ENCODE peak calls at places on chromosomes 5 and 9, in nine cellular contexts. G is cardiac muscle cell, B is GM06990, D is body of pancreas, U is astrocyte of the spinal cord, L is tibial nerve, Q is A549, N is heart left ventricle, R is MM.1S. I is an unnamed sample.

GRCh38 chr5:142726188-142726731 is 40.4 kb upstream of the FGF1 start:
- DNase-seq in B (no peak), G (no peak), Q (no peak), N (no peak), L (no peak), U (peak; percentile 85), D (no peak), R (no peak), I (no peak)

GRCh38 chr5:96714951-96715451 is 52.8 kb downstream of the CAST start:
- DNase-seq in Q (peak; percentile 38), N (no peak), D (peak; percentile 81), B (no peak), G (peak; percentile 34), R (no peak), L (peak; percentile 63), U (peak; percentile 89), I (no peak)

GRCh38 chr5:147344861-147345260 is 110.0 kb downstream of the STK32A start:
- DNase-seq in G (no peak), N (no peak), R (no peak), Q (no peak), U (no peak), B (no peak), L (no peak), D (no peak), I (no peak)

GRCh38 chr9:93202919-93203712 is 19.2 kb downstream of the WNK2 start:
- DNase-seq in N (peak; percentile 54), D (no peak), R (no peak), B (no peak), L (no peak), U (no peak), Q (no peak), G (no peak), I (no peak)

GRCh38 chr5:135890867-135891266 is 4.8 kb downstream of the IL9 start:
- DNase-seq in R (peak; percentile 92), N (no peak), B (no peak), L (no peak), U (no peak), D (no peak), G (no peak), Q (no peak), I (no peak)

GRCh38 chr9:91086657-91087563 is 274.8 kb downstream of the AUH start:
- DNase-seq in L (no peak), D (no peak), Q (no peak), N (no peak), B (no peak), R (no peak), U (no peak), G (no peak), I (no peak)

GRCh38 chr9:77176686-77177142 is 620 bp upstream of the VPS13A start:
- DNase-seq in B (no peak), U (no peak), L (no peak), G (no peak), Q (no peak), R (no peak), D (no peak), N (no peak), I (no peak)

GRCh38 chr5:10579537-10580521 is 16.0 kb downstream of the ANKRD33B start:
- DNase-seq in G (no peak), L (no peak), U (no peak), D (no peak), B (no peak), N (no peak), R (no peak), Q (no peak), I (no peak)

GRCh38 chr5:68315679-68316271 is 100.2 kb downstream of the PIK3R1 start:
- DNase-seq in Q (no peak), L (no peak), U (no peak), D (no peak), G (no peak), N (no peak), R (peak; percentile 18), B (peak; percentile 59), I (peak; percentile 73)

GRCh38 chr5:142713151-142713706 is 27.3 kb upstream of the FGF1 start:
- DNase-seq in L (peak; percentile 92), R (peak; percentile 86), Q (peak; percentile 70), D (peak; percentile 88), U (peak; percentile 87), G (peak; percentile 92), N (peak; percentile 94), B (peak; percentile 88), I (peak; percentile 75)

GRCh38 chr5:51028394-51028793 is 354.9 kb upstream of the ISL1 start:
- DNase-seq in B (no peak), G (no peak), U (no peak), L (no peak), R (no peak), Q (no peak), N (no peak), D (no peak), I (no peak)

GRCh38 chr5:157574456-157575095 is 999 bp downstream of the ADAM19 start:
- DNase-seq in Q (no peak), G (no peak), B (peak; percentile 32), R (no peak), U (no peak), N (peak; percentile 68), L (no peak), D (no peak), I (no peak)

GRCh38 chr9:77374266-77374665 is 196.9 kb downstream of the VPS13A start:
- DNase-seq in R (no peak), B (no peak), L (no peak), D (no peak), Q (no peak), U (no peak), N (no peak), G (no peak), I (no peak)

GRCh38 chr9:95985656-95986055 is 110.2 kb downstream of the ERCC6L2 start:
- DNase-seq in U (no peak), Q (no peak), R (no peak), L (no peak), B (no peak), G (no peak), N (no peak), D (no peak), I (no peak)

GRCh38 chr5:150587016-150587415 is 53.4 kb upstream of the SYNPO start:
- DNase-seq in D (no peak), G (no peak), N (no peak), U (no peak), L (no peak), Q (no peak), R (no peak), B (no peak), I (no peak)

GRCh38 chr9:81146684-81147337 is 542.5 kb downstream of the TLE1 start:
- DNase-seq in B (no peak), L (no peak), Q (peak; percentile 13), R (no peak), U (peak; percentile 48), N (no peak), D (no peak), G (no peak), I (no peak)

GRCh38 chr5:149370878-149371277 is 8.2 kb downstream of the IL17B start:
- DNase-seq in U (no peak), B (no peak), Q (no peak), R (no peak), N (no peak), D (peak; percentile 60), G (no peak), L (no peak), I (no peak)

GRCh38 chr9:137777761-137778160 is 99.8 kb upstream of the CACNA1B start:
- DNase-seq in U (no peak), R (no peak), B (no peak), Q (no peak), L (no peak), G (no peak), D (no peak), N (no peak), I (no peak)

GRCh38 chr5:95262933-95263660 is 21.8 kb downstream of the MCTP1 start:
- DNase-seq in N (no peak), G (no peak), B (no peak), R (no peak), D (no peak), U (no peak), L (no peak), Q (no peak), I (no peak)

DNA sequence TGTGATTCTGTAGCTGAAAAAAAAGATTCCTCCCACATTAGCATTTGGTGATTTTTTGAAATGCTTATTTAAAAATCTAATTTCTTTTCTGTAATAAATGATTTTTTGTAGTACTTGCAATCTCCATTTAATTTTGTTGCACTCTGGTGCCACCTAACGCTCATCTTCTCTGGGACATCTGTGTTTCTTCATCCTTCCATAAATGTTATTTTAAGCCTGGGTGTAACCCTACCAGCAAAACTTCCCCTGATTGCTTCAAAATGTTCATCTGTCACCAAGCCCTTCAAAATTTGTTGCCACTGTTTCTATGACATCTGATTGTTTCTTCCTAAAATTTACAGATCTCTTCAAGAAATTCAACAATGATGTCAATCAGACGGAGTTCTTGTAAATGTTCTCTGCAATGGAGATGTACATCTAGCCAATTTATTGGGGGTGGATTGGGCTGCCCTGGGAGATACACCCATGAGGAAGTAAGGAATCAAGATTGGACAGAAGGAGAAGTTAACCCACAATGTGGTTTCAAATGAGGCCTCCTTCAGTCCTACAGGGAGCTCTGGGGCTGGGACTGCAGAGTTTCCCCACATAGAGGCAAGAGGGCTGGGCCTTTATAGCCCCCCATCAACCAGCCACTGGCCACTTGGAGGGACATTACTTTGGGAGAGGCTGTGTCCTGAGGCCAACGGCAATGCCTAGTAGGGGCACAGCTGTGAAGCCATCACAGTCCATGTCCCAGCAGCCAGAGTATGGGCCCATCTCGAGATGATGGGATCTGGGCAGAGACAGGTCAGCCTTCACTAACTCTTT is 23.3 kb downstream of the MCTP1 start:
- DNase-seq in Q (no peak), B (no peak), G (peak; percentile 23), R (peak; percentile 37), D (no peak), N (no peak), L (peak; percentile 64), U (peak; percentile 42), I (no peak)
- TF ChIP-seq CTCF in Q (peak; percentile 68), B (peak; percentile 56), G (peak; percentile 53), R (peak; percentile 57), D (peak; percentile 9), N (peak; percentile 53), L (peak; percentile 21), U (peak; percentile 54), I (peak; percentile 54)

GRCh38 chr5:25716680-25717079 is 1071.9 kb upstream of the CDH10 start:
- DNase-seq in U (no peak), B (no peak), G (no peak), D (no peak), R (no peak), N (no peak), Q (no peak), L (no peak), I (no peak)

GRCh38 chr5:25713259-25713658 is 1068.5 kb upstream of the CDH10 start:
- DNase-seq in D (no peak), N (no peak), B (peak; percentile 0), R (peak; percentile 61), L (no peak), G (peak; percentile 3), U (no peak), Q (no peak), I (no peak)
- TF ChIP-seq CTCF in D (no peak), N (no peak), B (no peak), R (no peak), L (no peak), G (no peak), U (no peak), Q (no peak), I (peak; percentile 26)

GRCh38 chr5:35202319-35203111 is 27.8 kb downstream of the PRLR start:
- DNase-seq in B (no peak), N (no peak), L (peak; percentile 70), R (no peak), G (peak; percentile 45), Q (peak; percentile 42), U (peak; percentile 42), D (peak; percentile 50), I (peak; percentile 27)
- TF ChIP-seq CTCF in B (peak; percentile 63), N (peak; percentile 52), L (peak; percentile 10), R (peak; percentile 29), G (peak; percentile 61), Q (peak; percentile 43), U (peak; percentile 67), D (peak; percentile 38), I (peak; percentile 57)

GRCh38 chr5:91016322-91016721 is 366.8 kb downstream of the ARRDC3 start:
- DNase-seq in G (no peak), N (no peak), Q (no peak), U (no peak), L (no peak), R (no peak), D (no peak), B (no peak), I (no peak)
- TF ChIP-seq CTCF in G (no peak), N (no peak), Q (no peak), U (no peak), L (no peak), R (no peak), D (no peak), B (no peak), I (no peak)